ENCODE peak calls at places on chromosome 16, in five cellular contexts. B, A, R, C and Y are unnamed samples. For H3K4me1, the result is how much of the 10 kb centered on the place peaks cover.

GRCh38 chr16:3959148-3959547 is 78.6 kb upstream of the CREBBP start:
- DNase-seq in B (no peak), A (no peak), R (no peak), C (no peak), Y (peak)

GRCh38 chr16:76059186-76059585 is 218.0 kb upstream of the CNTNAP4 start:
- DNase-seq in B (no peak), A (no peak), R (no peak), C (no peak), Y (no peak)

GRCh38 chr16:66596986-66597848 is 7.3 kb upstream of the CMTM3 start:
- DNase-seq in B (no peak), A (no peak), R (no peak), C (no peak), Y (no peak)

GRCh38 chr16:30183961-30184429 is 593 bp downstream of the CORO1A start:
- DNase-seq in B (peak), A (peak), R (no peak), C (peak), Y (no peak)

GRCh38 chr16:66278111-66278531 is 88.4 kb upstream of the CDH5 start:
- DNase-seq in B (no peak), A (no peak), R (no peak), C (no peak), Y (no peak)

GRCh38 chr16:71675380-71675779 is 49.1 kb downstream of the PHLPP2 start:
- DNase-seq in B (no peak), A (no peak), R (no peak), C (no peak), Y (no peak)

GRCh38 chr16:19654147-19654546 is 63.9 kb downstream of the KNOP1 start:
- DNase-seq in B (no peak), A (no peak), R (no peak), C (no peak), Y (no peak)

GRCh38 chr16:12546918-12547607 is 256.6 kb downstream of the CPPED1 start:
- DNase-seq in B (no peak), A (no peak), R (no peak), C (no peak), Y (no peak)

GRCh38 chr16:30741461-30741914 is 6.7 kb upstream of the PHKG2 start:
- DNase-seq in B (no peak), A (peak), R (no peak), C (no peak), Y (peak)

GRCh38 chr16:54931757-54932660 is 1.3 kb downstream of the IRX5 start:
- DNase-seq in B (no peak), A (peak), R (peak), C (no peak), Y (peak)

GRCh38 chr16:5442054-5442453 is 344.5 kb upstream of the EEF2KMT start:
- DNase-seq in B (no peak), A (no peak), R (no peak), C (no peak), Y (no peak)

GRCh38 chr16:8716592-8716991 is 42.2 kb downstream of the ABAT start:
- DNase-seq in B (no peak), A (no peak), R (no peak), C (no peak), Y (no peak)

GRCh38 chr16:75244844-75245758 is 6.3 kb downstream of the BCAR1 start:
- DNase-seq in B (peak), A (peak), R (peak), C (peak), Y (peak)

GRCh38 chr16:70589998-70590471 is 56.3 kb upstream of the IL34 start:
- DNase-seq in B (peak), A (peak), R (no peak), C (peak), Y (peak)

GRCh38 chr16:87581867-87582220 is 20.5 kb upstream of the JPH3 start:
- DNase-seq in B (peak), A (peak), R (no peak), C (peak), Y (peak)

GRCh38 chr16:20225334-20225733 is 102.0 kb downstream of the GP2 start:
- DNase-seq in B (no peak), A (no peak), R (no peak), C (no peak), Y (no peak)

GRCh38 chr16:67653131-67654068 is 6.7 kb downstream of the ACD start:
- DNase-seq in B (no peak), A (peak), R (peak), C (no peak), Y (peak)

GRCh38 chr16:12387311-12387710 is 410.8 kb downstream of the SNX29 start:
- DNase-seq in B (no peak), A (no peak), R (no peak), C (no peak), Y (no peak)

GRCh38 chr16:69402448-69402847 is 16.6 kb upstream of the TERF2 start:
- DNase-seq in B (no peak), A (no peak), R (no peak), C (no peak), Y (no peak)

GRCh38 chr16:22743401-22743800 is 70.6 kb upstream of the HS3ST2 start:
- DNase-seq in B (no peak), A (no peak), R (no peak), C (no peak), Y (no peak)

GRCh38 chr16:84391151-84391873 is 23.0 kb downstream of the ATP2C2 start:
- DNase-seq in B (no peak), A (peak), R (no peak), C (no peak), Y (no peak)

GRCh38 chr16:84024854-84025253 is 17.7 kb downstream of the SLC38A8 start:
- DNase-seq in B (no peak), A (peak), R (no peak), C (no peak), Y (peak)

GRCh38 chr16:84508502-84508901 is 4.0 kb upstream of the MEAK7 start:
- DNase-seq in B (no peak), A (no peak), R (no peak), C (no peak), Y (no peak)

GRCh38 chr16:87582221-87582965 is 19.9 kb upstream of the JPH3 start:
- DNase-seq in B (peak), A (peak), R (peak), C (peak), Y (peak)

GRCh38 chr16:3637371-3637923 is 17.0 kb upstream of the DNASE1 start:
- DNase-seq in B (peak), A (no peak), R (no peak), C (no peak), Y (peak)

GRCh38 chr16:80372341-80372740 is 168.5 kb upstream of the DYNLRB2 start:
- DNase-seq in B (no peak), A (no peak), R (peak), C (no peak), Y (no peak)

DNA sequence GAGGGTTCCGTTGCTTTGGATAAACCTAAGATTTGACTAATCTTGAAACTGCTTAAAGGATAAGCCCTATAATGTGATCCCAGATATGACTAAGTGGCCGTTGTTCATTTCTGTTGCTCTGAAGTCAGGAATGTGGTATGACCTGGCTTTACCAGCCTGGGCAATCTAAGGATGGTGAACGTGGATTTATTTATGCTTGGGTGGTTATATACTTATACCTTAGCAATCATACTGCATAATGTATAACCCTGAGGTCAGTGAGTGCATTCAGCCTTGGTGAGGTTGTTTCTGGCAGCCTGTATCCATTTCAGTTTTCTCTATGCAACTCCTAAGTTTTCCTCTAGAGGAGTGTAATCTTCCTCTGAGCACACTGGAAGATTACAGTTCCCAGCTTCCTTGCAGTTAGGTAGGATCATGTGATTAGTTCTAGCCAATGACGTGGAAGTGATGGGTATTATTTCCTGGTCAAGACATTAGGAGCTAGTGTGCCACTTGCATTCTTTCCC is 41.9 kb downstream of the FTO start:
- DNase-seq in B (no peak), A (peak), R (no peak), C (no peak), Y (no peak)
- TF ChIP-seq CTCF in B (no peak), A (peak), R (no peak), C (no peak), Y (peak)

GRCh38 chr16:81558077-81558443 is 113.5 kb downstream of the CMIP start:
- DNase-seq in B (no peak), A (no peak), R (no peak), C (no peak), Y (no peak)

GRCh38 chr16:81558444-81559175 is 114.0 kb downstream of the CMIP start:
- DNase-seq in B (no peak), A (no peak), R (peak), C (no peak), Y (no peak)

GRCh38 chr16:81555660-81556059 is 111.1 kb downstream of the CMIP start:
- DNase-seq in B (no peak), A (no peak), R (no peak), C (no peak), Y (no peak)

GRCh38 chr16:81554993-81555392 is 110.4 kb downstream of the CMIP start:
- DNase-seq in B (no peak), A (no peak), R (no peak), C (no peak), Y (no peak)

GRCh38 chr16:81556715-81557284 is 112.2 kb downstream of the CMIP start:
- DNase-seq in B (no peak), A (no peak), R (no peak), C (no peak), Y (no peak)
- H3K4me1 ChIP-seq in B (under half), A (under half), R (under half), C (under half), Y (under half)

GRCh38 chr16:57145046-57145963 is 40.5 kb downstream of the PSME3IP1 start:
- DNase-seq in B (no peak), A (peak), R (no peak), C (no peak), Y (no peak)

GRCh38 chr16:57147381-57148191 is 38.3 kb downstream of the PSME3IP1 start:
- DNase-seq in B (no peak), A (peak), R (peak), C (peak), Y (peak)

GRCh38 chr16:57148481-57148880 is 37.4 kb downstream of the PSME3IP1 start:
- DNase-seq in B (no peak), A (no peak), R (no peak), C (no peak), Y (no peak)

GRCh38 chr16:57145964-57146647 is 39.7 kb downstream of the PSME3IP1 start:
- DNase-seq in B (no peak), A (peak), R (no peak), C (no peak), Y (no peak)

GRCh38 chr16:57146735-57147134 is 39.1 kb downstream of the PSME3IP1 start:
- DNase-seq in B (no peak), A (peak), R (peak), C (no peak), Y (no peak)
- TF ChIP-seq CTCF in B (no peak), A (peak), R (peak), C (no peak), Y (peak)

GRCh38 chr16:535446-536405 is 8.2 kb downstream of the CAPN15 start:
- DNase-seq in B (no peak), A (peak), R (no peak), C (no peak), Y (no peak)
- H3K4me1 ChIP-seq in B (under half), A (under half), R (under half), C (under half), Y (under half)

DNA sequence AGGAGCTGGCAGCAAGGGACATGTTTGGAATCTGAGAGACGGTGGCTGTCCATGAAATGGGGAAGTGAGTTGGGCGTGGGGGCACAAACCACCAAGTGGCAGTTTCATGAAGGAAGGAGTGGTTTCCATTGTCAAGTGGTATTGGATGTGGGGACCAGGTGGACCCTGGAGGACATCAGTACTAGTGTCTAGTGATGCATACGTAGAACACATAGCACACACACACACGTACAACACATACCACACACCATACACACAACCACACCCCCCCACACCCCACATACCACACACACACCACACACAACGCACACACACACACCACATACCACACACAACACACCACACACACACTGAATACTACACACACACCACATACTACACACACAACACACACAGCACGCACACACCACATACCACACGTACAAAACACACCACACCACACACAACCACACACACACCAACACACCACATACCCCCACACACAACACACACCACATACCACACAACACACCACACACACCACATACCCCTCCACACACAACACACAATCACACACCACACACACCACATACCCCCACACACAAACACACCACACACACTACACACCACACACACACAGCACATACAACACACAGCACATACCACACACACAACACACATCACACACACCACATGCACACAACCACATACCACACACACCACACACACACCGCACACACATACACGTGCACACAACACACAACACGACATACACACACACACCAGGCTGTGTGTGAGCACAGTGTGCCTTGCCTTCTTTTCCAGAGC is 41.1 kb upstream of the GSE1 start:
- DNase-seq in B (no peak), A (no peak), R (no peak), C (no peak), Y (no peak)
- TF ChIP-seq CTCF in B (no peak), A (no peak), R (no peak), C (no peak), Y (no peak)

DNA sequence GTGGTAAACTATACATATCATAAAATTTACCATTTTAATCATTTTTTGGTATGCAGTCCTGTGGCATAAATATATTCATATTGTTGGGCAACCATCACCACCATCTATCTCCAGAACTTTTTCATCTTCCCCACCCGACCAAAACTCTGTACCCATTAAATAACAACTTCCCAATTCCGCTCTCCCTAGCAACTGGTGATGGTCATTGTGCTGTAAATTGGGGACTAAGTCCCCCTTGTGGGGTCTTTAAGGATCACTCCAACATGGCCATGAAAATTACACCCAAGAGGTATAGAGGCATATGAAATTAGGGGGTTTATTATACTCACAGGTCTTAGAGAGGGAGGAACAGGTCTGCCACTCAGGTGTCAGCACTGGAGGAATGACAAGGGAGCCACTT is 57.4 kb upstream of the NKD1 start:
- DNase-seq in B (no peak), A (no peak), R (no peak), C (no peak), Y (no peak)
- H3K4me1 ChIP-seq in B (under half), A (under half), R (under half), C (under half), Y (under half)

GRCh38 chr16:50644730-50645129 is 36.4 kb downstream of the SNX20 start:
- DNase-seq in B (no peak), A (peak), R (peak), C (no peak), Y (peak)
- TF ChIP-seq CTCF in B (no peak), A (peak), R (peak), C (peak), Y (peak)

DNA sequence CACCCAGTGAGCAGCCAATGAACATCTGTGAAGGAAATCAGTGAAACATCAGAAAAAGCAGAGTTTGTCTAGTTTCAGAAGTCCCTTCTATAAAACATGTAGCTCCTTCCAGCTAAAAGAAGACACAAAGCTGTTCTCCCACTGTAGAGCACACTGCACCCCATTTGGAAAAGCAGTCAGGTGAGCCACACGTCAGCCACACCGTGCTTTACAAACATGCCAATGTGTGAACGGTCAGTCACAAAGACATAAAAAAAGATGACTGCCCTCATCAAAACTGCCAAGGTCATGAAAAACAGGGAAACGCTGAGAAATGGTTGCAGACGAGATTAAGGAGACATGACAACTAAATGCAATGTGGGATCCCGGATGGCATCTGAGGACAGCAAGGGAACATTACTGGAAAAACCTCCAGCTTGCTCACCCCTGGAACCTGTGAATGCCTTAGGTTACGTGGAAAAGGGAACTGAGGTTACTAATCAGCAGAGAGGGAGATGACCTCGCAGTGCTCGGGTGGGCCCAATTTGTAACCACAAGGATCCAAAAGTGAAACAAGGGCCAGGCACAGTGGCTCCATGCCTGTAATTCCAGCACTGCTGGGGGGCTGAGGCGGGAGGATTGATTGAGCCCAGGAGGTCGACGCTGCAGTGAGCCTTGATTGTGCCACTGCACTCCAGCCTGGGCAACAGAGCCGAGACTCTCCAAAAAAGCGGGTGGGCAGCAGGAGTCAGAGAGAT is 8.1 kb downstream of the ANKRD11 start:
- DNase-seq in B (no peak), A (no peak), R (no peak), C (no peak), Y (no peak)
- H3K4me1 ChIP-seq in B (under half), A (under half), R (half or more), C (half or more), Y (under half)

DNA sequence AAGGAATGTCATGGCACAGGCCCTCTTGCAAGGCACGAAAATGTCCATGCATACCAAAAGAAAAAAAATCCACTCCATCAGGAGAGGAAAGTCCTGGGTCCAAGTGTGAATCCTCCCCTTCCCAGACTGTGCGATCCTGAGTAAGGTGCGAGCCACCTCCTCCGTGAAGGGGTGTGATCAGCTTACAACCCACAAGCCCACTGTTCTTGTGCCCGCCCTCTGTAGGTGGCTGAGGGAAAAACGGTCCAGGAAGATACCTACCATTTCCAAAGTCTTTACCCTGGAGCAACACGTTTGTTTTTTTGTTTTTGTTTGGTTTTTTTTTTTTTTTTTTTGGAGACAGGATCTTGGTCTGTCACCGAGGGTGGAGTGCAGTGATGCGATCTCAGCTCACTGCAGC is 116.5 kb downstream of the ZNF423 start:
- DNase-seq in B (no peak), A (no peak), R (peak), C (no peak), Y (no peak)
- TF ChIP-seq CTCF in B (no peak), A (peak), R (peak), C (no peak), Y (peak)